ENCODE peak calls at places on chromosome 15, in seven cellular contexts. One of them, this sample, is unnamed.

GRCh38 chr15:45660231-45660979 is 25.6 kb downstream of the SQOR start:
- DNase-seq in Peyer's patch: no peak
- DNase-seq in A549: no peak
- DNase-seq in right lobe of liver: no peak
- DNase-seq in lower leg skin: peak
- DNase-seq in ovary: no peak
- DNase-seq in spleen: no peak
- DNase-seq in this sample: peak

GRCh38 chr15:91668370-91668769 is 185.1 kb upstream of the SLCO3A1 start:
- DNase-seq in spleen: no peak
- DNase-seq in ovary: no peak
- DNase-seq in right lobe of liver: no peak
- DNase-seq in lower leg skin: no peak
- DNase-seq in Peyer's patch: no peak
- DNase-seq in A549: no peak
- DNase-seq in this sample: no peak

GRCh38 chr15:85646538-85647091 is 148.1 kb downstream of the KLHL25 start:
- DNase-seq in ovary: no peak
- DNase-seq in Peyer's patch: no peak
- DNase-seq in lower leg skin: no peak
- DNase-seq in spleen: no peak
- DNase-seq in A549: no peak
- DNase-seq in right lobe of liver: no peak
- DNase-seq in this sample: no peak

GRCh38 chr15:78051622-78052405 is 25.7 kb downstream of the TBC1D2B start:
- DNase-seq in ovary: no peak
- DNase-seq in A549: no peak
- DNase-seq in spleen: no peak
- DNase-seq in Peyer's patch: peak
- DNase-seq in lower leg skin: no peak
- DNase-seq in right lobe of liver: no peak
- DNase-seq in this sample: peak

GRCh38 chr15:36896949-36897348 is 203.4 kb downstream of the MEIS2 start:
- DNase-seq in right lobe of liver: no peak
- DNase-seq in spleen: no peak
- DNase-seq in lower leg skin: no peak
- DNase-seq in A549: no peak
- DNase-seq in Peyer's patch: no peak
- DNase-seq in ovary: no peak
- DNase-seq in this sample: no peak

GRCh38 chr15:55289573-55290360 is at the start of gene RAB27A:
- DNase-seq in Peyer's patch: peak
- DNase-seq in ovary: peak
- DNase-seq in spleen: peak
- DNase-seq in right lobe of liver: peak
- DNase-seq in A549: peak
- DNase-seq in lower leg skin: peak
- DNase-seq in this sample: peak

GRCh38 chr15:69305204-69305931 is 6.7 kb downstream of the PAQR5 start:
- DNase-seq in Peyer's patch: peak
- DNase-seq in spleen: no peak
- DNase-seq in lower leg skin: no peak
- DNase-seq in ovary: no peak
- DNase-seq in right lobe of liver: no peak
- DNase-seq in A549: peak
- DNase-seq in this sample: no peak

GRCh38 chr15:76799760-76800159 is 105.4 kb downstream of the SCAPER start:
- DNase-seq in lower leg skin: no peak
- DNase-seq in right lobe of liver: no peak
- DNase-seq in A549: peak
- DNase-seq in Peyer's patch: no peak
- DNase-seq in ovary: no peak
- DNase-seq in spleen: no peak
- DNase-seq in this sample: no peak

GRCh38 chr15:35783203-35783602 is 237.2 kb upstream of the DPH6 start:
- DNase-seq in right lobe of liver: no peak
- DNase-seq in spleen: no peak
- DNase-seq in lower leg skin: no peak
- DNase-seq in A549: no peak
- DNase-seq in ovary: no peak
- DNase-seq in Peyer's patch: no peak
- DNase-seq in this sample: no peak

GRCh38 chr15:48365575-48365974 is 34.3 kb downstream of the DUT start:
- DNase-seq in lower leg skin: no peak
- DNase-seq in spleen: no peak
- DNase-seq in ovary: no peak
- DNase-seq in right lobe of liver: no peak
- DNase-seq in A549: no peak
- DNase-seq in Peyer's patch: no peak
- DNase-seq in this sample: no peak

GRCh38 chr15:23532019-23532418 is 33.5 kb upstream of the MKRN3 start:
- DNase-seq in Peyer's patch: no peak
- DNase-seq in ovary: no peak
- DNase-seq in spleen: no peak
- DNase-seq in lower leg skin: no peak
- DNase-seq in right lobe of liver: no peak
- DNase-seq in A549: no peak
- DNase-seq in this sample: no peak

GRCh38 chr15:75073197-75073596 is 49.8 kb downstream of the PPCDC start:
- DNase-seq in A549: no peak
- DNase-seq in spleen: no peak
- DNase-seq in Peyer's patch: peak
- DNase-seq in right lobe of liver: no peak
- DNase-seq in ovary: no peak
- DNase-seq in lower leg skin: no peak
- DNase-seq in this sample: no peak

GRCh38 chr15:79315623-79316328 is 4.9 kb downstream of the TMED3 start:
- DNase-seq in right lobe of liver: no peak
- DNase-seq in ovary: no peak
- DNase-seq in A549: no peak
- DNase-seq in spleen: no peak
- DNase-seq in lower leg skin: no peak
- DNase-seq in Peyer's patch: no peak
- DNase-seq in this sample: peak

GRCh38 chr15:68815598-68815997 is 5.1 kb downstream of the ANP32A start:
- DNase-seq in A549: no peak
- DNase-seq in spleen: no peak
- DNase-seq in right lobe of liver: no peak
- DNase-seq in ovary: no peak
- DNase-seq in lower leg skin: no peak
- DNase-seq in Peyer's patch: no peak
- DNase-seq in this sample: no peak

GRCh38 chr15:96115642-96116041 is 214.9 kb upstream of the NR2F2 start:
- DNase-seq in lower leg skin: no peak
- DNase-seq in ovary: no peak
- DNase-seq in A549: no peak
- DNase-seq in spleen: no peak
- DNase-seq in Peyer's patch: no peak
- DNase-seq in right lobe of liver: no peak
- DNase-seq in this sample: no peak

GRCh38 chr15:89575146-89575655 is at the start of gene TICRR:
- DNase-seq in lower leg skin: peak
- DNase-seq in spleen: peak
- DNase-seq in Peyer's patch: peak
- DNase-seq in right lobe of liver: peak
- DNase-seq in ovary: peak
- DNase-seq in A549: peak
- DNase-seq in this sample: peak

GRCh38 chr15:52078876-52079700 is 33.5 kb downstream of the BCL2L10 start:
- DNase-seq in A549: peak
- DNase-seq in spleen: peak
- DNase-seq in Peyer's patch: peak
- DNase-seq in ovary: peak
- DNase-seq in lower leg skin: peak
- DNase-seq in right lobe of liver: peak
- DNase-seq in this sample: peak

GRCh38 chr15:88860212-88860611 is 35.1 kb downstream of the HAPLN3 start:
- DNase-seq in Peyer's patch: no peak
- DNase-seq in A549: no peak
- DNase-seq in ovary: no peak
- DNase-seq in spleen: no peak
- DNase-seq in lower leg skin: no peak
- DNase-seq in right lobe of liver: no peak
- DNase-seq in this sample: no peak

GRCh38 chr15:74815121-74815933 is 2.7 kb downstream of the LMAN1L start:
- DNase-seq in ovary: no peak
- DNase-seq in right lobe of liver: peak
- DNase-seq in spleen: no peak
- DNase-seq in lower leg skin: no peak
- DNase-seq in Peyer's patch: peak
- DNase-seq in A549: no peak
- DNase-seq in this sample: peak

GRCh38 chr15:85116066-85116465 is 134.4 kb downstream of the PDE8A start:
- DNase-seq in right lobe of liver: no peak
- DNase-seq in ovary: no peak
- DNase-seq in lower leg skin: no peak
- DNase-seq in spleen: no peak
- DNase-seq in A549: no peak
- DNase-seq in Peyer's patch: no peak
- DNase-seq in this sample: no peak

GRCh38 chr15:52306270-52306669 is 10.7 kb upstream of the MYO5C start:
- DNase-seq in spleen: no peak
- DNase-seq in right lobe of liver: no peak
- DNase-seq in ovary: no peak
- DNase-seq in Peyer's patch: no peak
- DNase-seq in lower leg skin: no peak
- DNase-seq in A549: no peak
- DNase-seq in this sample: no peak

GRCh38 chr15:52527898-52528464 is 699 bp downstream of the MYO5A start:
- DNase-seq in Peyer's patch: peak
- DNase-seq in ovary: no peak
- DNase-seq in right lobe of liver: no peak
- DNase-seq in A549: peak
- DNase-seq in spleen: peak
- DNase-seq in lower leg skin: no peak
- DNase-seq in this sample: peak

GRCh38 chr15:94164202-94164807 is 67.1 kb upstream of the MCTP2 start:
- DNase-seq in lower leg skin: peak
- DNase-seq in Peyer's patch: peak
- DNase-seq in ovary: peak
- DNase-seq in A549: no peak
- DNase-seq in right lobe of liver: peak
- DNase-seq in spleen: no peak
- DNase-seq in this sample: peak

GRCh38 chr15:77347197-77347596 is 72.7 kb downstream of the PEAK1 start:
- DNase-seq in spleen: no peak
- DNase-seq in lower leg skin: no peak
- DNase-seq in Peyer's patch: no peak
- DNase-seq in ovary: no peak
- DNase-seq in A549: no peak
- DNase-seq in right lobe of liver: no peak
- DNase-seq in this sample: no peak

GRCh38 chr15:29840928-29841327 is 18.7 kb upstream of the TJP1 start:
- DNase-seq in ovary: no peak
- DNase-seq in Peyer's patch: no peak
- DNase-seq in right lobe of liver: no peak
- DNase-seq in A549: no peak
- DNase-seq in spleen: no peak
- DNase-seq in lower leg skin: no peak
- DNase-seq in this sample: no peak

DNA sequence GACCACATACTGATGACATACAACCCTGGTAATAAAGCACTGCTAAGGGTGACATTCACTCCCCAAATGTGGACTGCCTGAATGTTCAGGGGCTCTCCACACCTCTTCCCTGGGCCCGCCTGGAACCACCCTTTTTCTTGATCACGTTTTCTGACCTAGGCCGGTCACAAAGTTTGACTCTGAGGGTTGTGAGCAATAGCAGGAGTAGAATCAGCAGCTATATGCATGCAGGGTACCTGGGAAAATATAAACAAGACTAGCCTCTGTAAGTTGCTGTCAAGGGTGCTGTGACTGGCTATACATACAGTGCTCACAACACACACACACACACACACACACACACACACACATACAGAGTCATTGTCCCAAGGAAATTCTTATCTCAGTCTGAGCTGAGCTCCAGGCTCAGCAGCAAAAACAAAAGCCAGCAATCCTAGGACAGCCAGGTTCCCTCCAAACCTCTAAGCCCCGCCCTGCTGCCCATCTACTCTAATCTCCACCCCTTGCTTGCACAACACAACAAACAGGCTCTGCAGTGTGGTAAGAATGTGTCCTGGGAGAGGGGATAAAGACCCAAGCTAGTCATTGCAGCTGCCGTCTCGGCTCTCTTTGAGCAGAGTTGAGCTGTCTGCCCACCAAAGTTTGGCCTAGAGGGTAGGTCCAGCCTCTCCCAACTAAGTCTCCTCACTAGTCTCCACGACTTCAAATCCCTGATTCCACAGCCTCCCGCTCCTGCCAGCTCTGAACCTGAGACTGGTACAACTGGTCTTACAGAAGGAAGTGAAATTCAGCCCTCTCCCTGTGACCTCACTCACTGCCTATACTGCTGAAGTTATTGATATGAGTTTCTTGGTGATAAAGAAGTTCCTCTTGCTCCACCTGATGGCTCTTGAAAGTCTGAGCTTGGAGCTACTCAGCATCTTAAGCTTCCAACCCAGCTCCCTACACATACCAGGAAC is 2.2 kb downstream of the BMF start:
- DNase-seq in lower leg skin: peak
- DNase-seq in A549: peak
- DNase-seq in spleen: peak
- DNase-seq in right lobe of liver: peak
- DNase-seq in ovary: peak
- DNase-seq in Peyer's patch: peak
- DNase-seq in this sample: peak
- TF ChIP-seq POLR2A in lower leg skin: no peak
- TF ChIP-seq POLR2A in A549: no peak
- TF ChIP-seq POLR2A in spleen: peak
- TF ChIP-seq POLR2A in right lobe of liver: no peak
- TF ChIP-seq POLR2A in ovary: no peak
- TF ChIP-seq POLR2A in Peyer's patch: peak
- TF ChIP-seq POLR2A in this sample: no peak

GRCh38 chr15:81091889-81092558 is 42.0 kb upstream of the CFAP161 start:
- DNase-seq in A549: no peak
- DNase-seq in right lobe of liver: no peak
- DNase-seq in Peyer's patch: no peak
- DNase-seq in lower leg skin: no peak
- DNase-seq in spleen: no peak
- DNase-seq in ovary: peak
- DNase-seq in this sample: no peak
- TF ChIP-seq POLR2A in A549: no peak
- TF ChIP-seq POLR2A in right lobe of liver: no peak
- TF ChIP-seq POLR2A in Peyer's patch: no peak
- TF ChIP-seq POLR2A in lower leg skin: no peak
- TF ChIP-seq POLR2A in spleen: no peak
- TF ChIP-seq POLR2A in ovary: no peak
- TF ChIP-seq POLR2A in this sample: no peak

GRCh38 chr15:59104912-59105732 is at the start of gene CCNB2:
- DNase-seq in right lobe of liver: peak
- DNase-seq in spleen: peak
- DNase-seq in ovary: peak
- DNase-seq in A549: peak
- DNase-seq in Peyer's patch: peak
- DNase-seq in lower leg skin: peak
- DNase-seq in this sample: peak
- TF ChIP-seq POLR2A in right lobe of liver: no peak
- TF ChIP-seq POLR2A in spleen: no peak
- TF ChIP-seq POLR2A in ovary: no peak
- TF ChIP-seq POLR2A in A549: peak
- TF ChIP-seq POLR2A in Peyer's patch: no peak
- TF ChIP-seq POLR2A in lower leg skin: no peak
- TF ChIP-seq POLR2A in this sample: no peak

GRCh38 chr15:49697121-49697520 is 76.3 kb downstream of the DTWD1 start:
- DNase-seq in spleen: no peak
- DNase-seq in right lobe of liver: no peak
- DNase-seq in A549: no peak
- DNase-seq in Peyer's patch: no peak
- DNase-seq in ovary: no peak
- DNase-seq in lower leg skin: no peak
- DNase-seq in this sample: no peak
- TF ChIP-seq POLR2A in spleen: no peak
- TF ChIP-seq POLR2A in right lobe of liver: no peak
- TF ChIP-seq POLR2A in A549: no peak
- TF ChIP-seq POLR2A in Peyer's patch: no peak
- TF ChIP-seq POLR2A in ovary: no peak
- TF ChIP-seq POLR2A in lower leg skin: no peak
- TF ChIP-seq POLR2A in this sample: no peak

This sample was measured in stomach.